ENCODE peak calls at places on chromosomes 4 and X, in four cellular contexts. I is MM.1S, D is astrocyte of the cerebellum, Y is lower leg skin. O is an unnamed sample.

GRCh38 chr4:57374866-57375595 is 264.8 kb upstream of the IGFBP7 start:
- DNase-seq in D (peak), I (no peak), Y (no peak), O (no peak)

GRCh38 chrX:57453901-57454300 is 137.9 kb upstream of the ZXDB start:
- DNase-seq in D (no peak), I (peak), Y (no peak), O (peak)

GRCh38 chr4:184203300-184203699 is 14.4 kb downstream of the ENPP6 start:
- DNase-seq in D (no peak), Y (no peak), I (no peak), O (no peak)

GRCh38 chr4:140094701-140095420 is 59.1 kb downstream of the MAML3 start:
- DNase-seq in D (no peak), I (no peak), Y (peak), O (no peak)

GRCh38 chr4:41594439-41594838 is 56.5 kb downstream of the LIMCH1 start:
- DNase-seq in I (no peak), D (peak), Y (no peak), O (no peak)

GRCh38 chrX:131741103-131741581 is 197.3 kb downstream of the OR13H1 start:
- DNase-seq in Y (no peak), I (peak), D (peak), O (no peak)

GRCh38 chrX:65697915-65698796 is 30.7 kb downstream of the MSN start:
- DNase-seq in D (no peak), Y (no peak), I (peak), O (peak)

GRCh38 chr4:7918981-7919380 is 20.7 kb downstream of the AFAP1 start:
- DNase-seq in Y (no peak), I (no peak), D (no peak), O (no peak)

GRCh38 chrX:103687073-103687695 is 685 bp upstream of the MORF4L2 start:
- DNase-seq in Y (peak), I (peak), D (no peak), O (no peak)

GRCh38 chr4:116862592-116862991 is 222.8 kb downstream of the TRAM1L1 start:
- DNase-seq in Y (no peak), I (no peak), D (no peak), O (no peak)

GRCh38 chr4:4974727-4975126 is 44.5 kb downstream of the CYTL1 start:
- DNase-seq in D (no peak), Y (no peak), I (no peak), O (no peak)

GRCh38 chr4:8051644-8052043 is 107.0 kb downstream of the ABLIM2 start:
- DNase-seq in D (no peak), Y (no peak), I (no peak), O (no peak)

GRCh38 chrX:112359906-112360305 is 277.3 kb upstream of the TRPC5 start:
- DNase-seq in D (no peak), I (no peak), Y (no peak), O (no peak)

GRCh38 chr4:182881928-182882327 is 35.3 kb downstream of the DCTD start:
- DNase-seq in Y (no peak), I (no peak), D (peak), O (no peak)

GRCh38 chrX:110359273-110359672 is 625 bp downstream of the RTL9 start:
- DNase-seq in I (no peak), D (no peak), Y (no peak), O (no peak)

GRCh38 chr4:13160906-13161305 is 323.2 kb downstream of the RAB28 start:
- DNase-seq in Y (no peak), I (no peak), D (peak), O (no peak)

GRCh38 chr4:110634320-110635154 is 11.7 kb upstream of the PITX2 start:
- DNase-seq in Y (no peak), I (no peak), D (no peak), O (no peak)

GRCh38 chrX:151974336-151975227 is at the start of gene GABRE:
- DNase-seq in Y (peak), D (no peak), I (peak), O (no peak)

GRCh38 chr4:5812506-5813229 is 80.2 kb downstream of the CRMP1 start:
- DNase-seq in I (peak), Y (no peak), D (peak), O (peak)

GRCh38 chrX:129777218-129777768 is 2.5 kb upstream of the SASH3 start:
- DNase-seq in I (peak), D (no peak), Y (peak), O (peak)

GRCh38 chrX:10119399-10119990 is 37.3 kb upstream of the CLCN4 start:
- DNase-seq in Y (peak), D (peak), I (peak), O (peak)

GRCh38 chrX:276588-277171 is 4.5 kb upstream of the PLCXD1 start:
- DNase-seq in D (no peak), I (no peak), Y (no peak), O (no peak)

GRCh38 chrX:270848-271367 is 10.3 kb upstream of the PLCXD1 start:
- DNase-seq in Y (no peak), I (no peak), D (no peak), O (no peak)

GRCh38 chrX:275967-276587 is 5.1 kb upstream of the PLCXD1 start:
- DNase-seq in Y (peak), I (no peak), D (no peak), O (no peak)

GRCh38 chrX:274904-275475 is 6.2 kb upstream of the PLCXD1 start:
- DNase-seq in I (no peak), D (no peak), Y (no peak), O (peak)

DNA sequence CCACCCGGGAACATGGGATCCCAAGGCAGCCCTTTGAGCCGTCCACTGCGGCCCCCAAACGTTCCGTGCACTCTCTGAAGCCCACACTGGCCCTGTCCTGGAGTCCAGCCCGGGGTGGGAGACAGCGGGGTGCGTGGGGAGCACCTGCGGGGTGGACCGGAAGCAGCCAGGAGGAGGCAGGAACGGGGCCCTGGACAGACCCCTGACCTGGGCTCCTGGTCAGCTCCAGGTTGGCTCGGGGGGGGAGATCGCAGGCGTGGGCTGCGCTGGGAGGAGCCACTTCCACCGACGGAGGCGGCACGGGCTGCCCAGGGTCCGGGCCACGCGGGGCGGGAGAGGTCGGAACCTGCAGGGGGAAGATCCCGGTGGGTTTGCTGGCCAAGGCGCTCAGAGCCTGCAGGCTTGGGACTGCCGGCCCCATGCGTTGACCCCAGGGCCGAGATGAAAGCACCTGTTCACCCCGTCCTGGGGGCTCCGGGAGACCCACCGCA is 5.7 kb upstream of the PLCXD1 start:
- DNase-seq in I (no peak), Y (no peak), D (no peak), O (no peak)
- H3K4me3 ChIP-seq in I (peak), Y (no peak), D (peak), O (no peak)

DNA sequence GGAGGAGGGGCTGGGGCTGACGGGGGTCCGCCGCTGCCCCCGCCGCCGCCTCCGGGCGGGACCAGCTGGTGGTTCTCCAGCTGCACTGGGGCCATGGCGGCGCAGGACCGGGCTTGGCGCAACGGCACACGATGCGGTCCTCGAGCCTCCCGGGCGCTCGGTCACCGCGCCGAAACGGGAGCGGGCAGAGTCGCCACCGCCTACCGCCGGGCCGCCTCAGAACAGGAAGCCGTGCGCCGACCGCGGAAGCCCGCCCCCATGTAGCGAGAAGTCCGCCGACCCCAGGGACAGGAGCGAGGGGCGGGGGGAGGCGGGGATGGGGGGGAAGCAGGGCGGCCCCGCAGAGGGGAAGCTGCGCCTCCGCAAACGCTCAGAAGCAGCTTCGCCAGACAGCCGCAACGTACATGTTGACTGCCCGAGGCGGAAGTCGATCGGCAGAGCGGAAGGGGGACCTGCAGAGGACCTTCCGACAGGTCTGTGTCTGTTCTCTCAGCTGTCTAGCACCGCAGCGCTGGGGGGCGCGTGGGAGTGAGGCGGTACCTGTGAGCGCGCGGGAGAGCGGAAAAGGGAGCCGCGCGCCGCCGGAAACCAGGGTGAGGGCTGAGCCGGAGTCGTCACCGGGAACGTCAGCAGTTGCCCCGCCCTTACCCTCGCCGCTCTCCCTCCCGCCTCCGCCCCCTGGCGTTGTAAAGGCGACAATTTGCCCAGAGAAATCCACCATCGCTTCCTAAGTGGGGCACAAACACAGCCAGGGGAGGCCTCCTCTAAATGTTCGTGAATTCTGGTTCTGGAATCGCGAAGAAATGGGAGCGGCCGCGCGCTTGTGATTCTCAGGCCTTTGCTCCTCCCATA is at the start of gene MED14:
- DNase-seq in D (peak), Y (peak), I (peak), O (peak)
- H3K4me3 ChIP-seq in D (peak), Y (peak), I (peak), O (peak)

DNA sequence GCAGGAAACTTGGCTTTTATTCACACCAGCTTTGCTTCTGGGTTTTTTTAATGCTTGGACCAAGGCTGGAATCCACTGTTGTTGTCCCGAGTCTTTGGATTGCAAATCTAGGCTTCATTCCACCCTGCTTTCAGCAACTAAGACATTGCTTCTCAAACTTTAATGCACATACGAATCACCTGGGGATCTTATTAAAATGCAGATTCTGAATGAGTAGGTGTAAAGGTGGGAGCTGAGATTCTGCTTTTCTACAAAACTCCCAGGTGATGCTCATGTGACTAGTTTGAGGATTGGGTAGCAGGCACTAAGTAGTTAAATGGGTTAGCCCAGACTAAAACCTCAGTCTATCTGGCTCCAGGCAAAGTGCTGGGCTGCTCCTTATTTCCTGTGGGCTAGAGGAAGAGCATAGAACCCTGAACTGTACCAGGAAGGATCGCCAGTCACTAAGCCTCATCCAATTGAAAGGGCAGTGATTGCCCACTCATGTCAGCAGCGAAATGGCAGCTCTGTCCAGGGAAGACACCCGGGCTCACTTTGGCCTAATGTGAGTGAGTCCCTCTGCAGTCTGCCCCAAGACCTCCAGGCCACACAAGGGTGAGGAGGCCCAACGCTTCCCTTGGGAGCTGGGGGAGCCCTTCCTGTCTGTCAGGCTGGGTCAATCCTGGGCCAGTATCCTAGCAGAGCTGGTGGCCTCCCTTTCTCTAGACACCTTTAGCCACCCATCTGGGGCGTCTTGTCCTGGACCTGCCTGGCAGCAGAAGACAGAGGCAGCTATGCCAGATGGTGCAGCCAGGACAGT is 39.4 kb upstream of the GPC4 start:
- DNase-seq in Y (no peak), D (no peak), I (no peak), O (no peak)
- H3K4me3 ChIP-seq in Y (no peak), D (no peak), I (no peak), O (no peak)

GRCh38 chr4:27008693-27009092 is 148.1 kb downstream of the STIM2 start:
- DNase-seq in D (no peak), I (no peak), Y (no peak), O (no peak)

GRCh38 chr4:27010334-27010940 is 149.8 kb downstream of the STIM2 start:
- DNase-seq in D (peak), Y (peak), I (peak), O (peak)

GRCh38 chr4:27013012-27013411 is 152.4 kb downstream of the STIM2 start:
- DNase-seq in I (peak), Y (no peak), D (no peak), O (no peak)

GRCh38 chr4:27009539-27009938 is 148.9 kb downstream of the STIM2 start:
- DNase-seq in D (peak), Y (no peak), I (no peak), O (no peak)

GRCh38 chr4:27011401-27011800 is 150.8 kb downstream of the STIM2 start:
- DNase-seq in I (no peak), D (no peak), Y (no peak), O (no peak)
- H3K4me3 ChIP-seq in I (no peak), D (no peak), Y (no peak), O (no peak)

GRCh38 chr4:87524456-87524855 is 4.7 kb downstream of the SPARCL1 start:
- DNase-seq in D (no peak), I (no peak), Y (no peak), O (no peak)
- H3K4me3 ChIP-seq in D (no peak), I (no peak), Y (no peak), O (no peak)

GRCh38 chr4:55553442-55553841 is 6.7 kb upstream of the CLOCK start:
- DNase-seq in D (no peak), I (no peak), Y (no peak), O (no peak)
- H3K4me3 ChIP-seq in D (no peak), I (no peak), Y (no peak), O (no peak)